ENCODE peak calls at places on chromosomes 7 and 10, in five cellular contexts. Q is heart right ventricle, P is endodermal cell, Z is upper lobe of right lung, J is left ventricle myocardium inferior. Y is an unnamed sample. For H3K36me3, the result is how much of the 10 kb centered on the place peaks cover.

GRCh38 chr7:92646966-92647625 is 56.9 kb upstream of the FAM133B start:
- DNase-seq in Q (no peak), P (no peak), Z (no peak), J (no peak), Y (no peak)

GRCh38 chr10:131198401-131198800 is 113.1 kb downstream of the TCERG1L start:
- DNase-seq in Q (no peak), P (peak), Z (peak), J (no peak), Y (no peak)

GRCh38 chr10:53045315-53045714 is 272.7 kb upstream of the MBL2 start:
- DNase-seq in Q (no peak), P (no peak), Z (no peak), J (no peak), Y (no peak)

GRCh38 chr7:6278749-6279310 is 6.4 kb upstream of the CYTH3 start:
- DNase-seq in Q (no peak), P (peak), Z (no peak), J (no peak), Y (no peak)

GRCh38 chr7:93799750-93800357 is 90.7 kb downstream of the TFPI2 start:
- DNase-seq in Q (no peak), P (no peak), Z (no peak), J (no peak), Y (no peak)

GRCh38 chr10:1403508-1404230 is 333.7 kb downstream of the ADARB2 start:
- DNase-seq in Q (no peak), P (peak), Z (no peak), J (no peak), Y (no peak)

GRCh38 chr7:139133335-139134139 is 24.0 kb upstream of the ZC3HAV1 start:
- DNase-seq in Q (peak), P (peak), Z (peak), J (peak), Y (peak)

GRCh38 chr7:11177793-11178192 is 204.1 kb downstream of the PHF14 start:
- DNase-seq in Q (no peak), P (no peak), Z (no peak), J (no peak), Y (no peak)

GRCh38 chr10:104816501-104816900 is 175.4 kb downstream of the SORCS3 start:
- DNase-seq in Q (no peak), P (no peak), Z (no peak), J (no peak), Y (no peak)

GRCh38 chr10:123945506-123945905 is 53.9 kb upstream of the CPXM2 start:
- DNase-seq in Q (no peak), P (no peak), Z (no peak), J (no peak), Y (no peak)

GRCh38 chr10:97095701-97096300 is 90.0 kb downstream of the SLIT1 start:
- DNase-seq in Q (no peak), P (peak), Z (no peak), J (no peak), Y (no peak)

GRCh38 chr7:142177869-142178268 is 66.4 kb downstream of the MGAM2 start:
- DNase-seq in Q (no peak), P (no peak), Z (no peak), J (no peak), Y (no peak)

GRCh38 chr7:30922596-30922995 is 10.9 kb downstream of the AQP1 start:
- DNase-seq in Q (peak), P (peak), Z (peak), J (peak), Y (no peak)

GRCh38 chr10:67772894-67773511 is 65.0 kb downstream of the DNAJC12 start:
- DNase-seq in Q (no peak), P (no peak), Z (no peak), J (no peak), Y (no peak)

GRCh38 chr10:77332256-77332655 is 305.4 kb downstream of the KCNMA1 start:
- DNase-seq in Q (no peak), P (no peak), Z (no peak), J (no peak), Y (no peak)

GRCh38 chr7:101814996-101815825 is 2.2 kb upstream of the CUX1 start:
- DNase-seq in Q (peak), P (peak), Z (peak), J (peak), Y (no peak)

GRCh38 chr7:150405584-150406310 is 26.6 kb downstream of the ZNF775 start:
- DNase-seq in Q (no peak), P (peak), Z (no peak), J (no peak), Y (no peak)

GRCh38 chr7:143367972-143368371 is 5.5 kb upstream of the FAM131B start:
- DNase-seq in Q (no peak), P (no peak), Z (no peak), J (no peak), Y (no peak)

GRCh38 chr7:146129296-146129695 is 12.7 kb downstream of the CNTNAP2 start:
- DNase-seq in Q (no peak), P (no peak), Z (no peak), J (no peak), Y (no peak)

GRCh38 chr7:12066004-12066403 is 145.1 kb upstream of the TMEM106B start:
- DNase-seq in Q (no peak), P (no peak), Z (no peak), J (no peak), Y (no peak)

GRCh38 chr10:88227342-88228018 is 355.6 kb downstream of the RNLS start:
- DNase-seq in Q (peak), P (no peak), Z (no peak), J (peak), Y (no peak)

GRCh38 chr10:22779331-22780019 is 65.1 kb upstream of the PIP4K2A start:
- DNase-seq in Q (no peak), P (no peak), Z (no peak), J (no peak), Y (no peak)

GRCh38 chr10:6590100-6590499 is 10.0 kb upstream of the PRKCQ start:
- DNase-seq in Q (no peak), P (no peak), Z (no peak), J (no peak), Y (no peak)

GRCh38 chr7:116786791-116787443 is 75.5 kb upstream of the CAPZA2 start:
- DNase-seq in Q (peak), P (peak), Z (no peak), J (no peak), Y (no peak)

GRCh38 chr7:158227258-158227657 is 360.4 kb downstream of the PTPRN2 start:
- DNase-seq in Q (no peak), P (no peak), Z (no peak), J (no peak), Y (no peak)

GRCh38 chr10:13890233-13890616 is 303.5 kb downstream of the PRPF18 start:
- DNase-seq in Q (no peak), P (no peak), Z (no peak), J (no peak), Y (no peak)

GRCh38 chr7:132430863-132431822 is 145.1 kb downstream of the PLXNA4 start:
- DNase-seq in Q (peak), P (no peak), Z (no peak), J (no peak), Y (no peak)

GRCh38 chr10:86061301-86061873 is 305.2 kb downstream of the GRID1 start:
- DNase-seq in Q (no peak), P (no peak), Z (no peak), J (no peak), Y (no peak)

GRCh38 chr7:20172736-20173334 is 44.3 kb downstream of the MACC1 start:
- DNase-seq in Q (no peak), P (peak), Z (peak), J (no peak), Y (no peak)

GRCh38 chr7:17941171-17941490 is 837 bp upstream of the SNX13 start:
- DNase-seq in Q (no peak), P (no peak), Z (no peak), J (no peak), Y (no peak)

GRCh38 chr7:25424113-25424512 is 195.8 kb upstream of the NPVF start:
- DNase-seq in Q (no peak), P (peak), Z (no peak), J (no peak), Y (no peak)

DNA sequence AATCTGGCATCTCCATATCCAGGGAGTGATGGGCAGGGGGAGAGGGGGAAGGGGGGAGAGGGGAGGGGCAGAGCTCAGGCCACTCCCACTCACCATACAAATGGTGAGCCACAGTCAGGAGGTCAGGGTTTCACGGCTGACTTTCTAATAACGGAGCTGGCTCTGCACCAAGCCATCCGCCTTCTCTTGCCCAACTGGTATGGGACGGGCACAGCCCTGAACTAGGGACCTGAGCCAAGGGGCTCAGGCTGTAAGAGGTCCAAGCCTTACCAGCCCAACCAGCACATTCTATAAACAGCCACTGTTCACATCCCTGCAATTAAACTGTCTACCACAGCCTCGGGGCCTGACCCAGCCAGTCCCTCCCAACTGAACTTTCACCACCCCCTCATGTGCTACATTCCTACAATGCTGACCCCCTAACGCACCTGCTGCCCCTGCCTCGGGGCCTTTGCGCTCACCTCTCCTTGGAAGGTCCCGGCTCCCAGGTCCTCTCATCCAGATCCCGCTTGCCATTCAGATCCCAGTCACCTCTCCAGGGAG is 32.5 kb downstream of the RGS10 start:
- DNase-seq in Q (peak), P (no peak), Z (no peak), J (peak), Y (no peak)
- H3K36me3 ChIP-seq in Q (under half), P (under half), Z (under half), J (under half), Y (under half)

DNA sequence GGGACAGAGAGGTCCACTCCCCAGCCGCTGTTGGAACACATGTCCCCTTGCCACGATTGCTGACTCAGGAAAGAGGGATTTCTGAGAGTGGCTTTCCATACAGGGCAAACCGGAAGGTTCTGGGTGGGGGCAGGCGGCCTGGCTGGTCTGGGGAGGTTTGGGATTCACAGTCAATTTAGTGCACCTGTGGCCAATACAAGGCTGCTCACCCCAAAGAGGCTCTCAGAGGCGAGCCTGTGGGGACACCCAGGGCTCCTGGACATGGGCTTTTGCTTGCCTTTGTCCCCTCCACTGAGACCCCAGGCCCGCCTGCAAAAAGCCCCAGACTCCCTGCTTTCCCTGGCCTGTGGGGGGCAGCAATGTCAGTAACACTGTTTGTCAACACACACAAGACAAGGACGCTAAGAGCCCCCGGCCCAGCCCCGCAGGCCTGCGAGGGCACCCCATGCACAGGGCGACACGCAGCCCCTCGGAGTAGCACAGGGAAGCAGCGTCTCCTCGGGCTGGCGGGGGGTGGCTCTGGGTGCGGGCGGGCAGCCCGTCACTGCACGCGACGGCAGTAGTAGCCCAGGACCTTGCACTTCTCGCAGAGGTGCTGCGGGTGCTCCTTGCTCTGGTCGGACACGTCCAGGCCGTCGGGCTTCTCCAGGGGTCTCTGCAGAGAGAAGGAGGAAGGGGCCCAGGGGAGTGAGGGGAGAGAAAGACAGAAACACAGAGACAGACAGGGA is 38.7 kb downstream of the PPIF start:
- DNase-seq in Q (no peak), P (peak), Z (peak), J (peak), Y (no peak)
- TF ChIP-seq CTCF in Q (no peak), P (peak), Z (no peak), J (no peak), Y (no peak)

GRCh38 chr7:776992-777520 is 50.0 kb upstream of the PRKAR1B start:
- DNase-seq in Q (no peak), P (no peak), Z (no peak), J (no peak), Y (no peak)
- H3K36me3 ChIP-seq in Q (half or more), P (half or more), Z (under half), J (half or more), Y (under half)

GRCh38 chr7:144459635-144460034 is 56.1 kb upstream of the NOBOX start:
- DNase-seq in Q (no peak), P (no peak), Z (no peak), J (no peak), Y (no peak)

GRCh38 chr7:144452064-144452463 is 48.6 kb upstream of the NOBOX start:
- DNase-seq in Q (no peak), P (no peak), Z (no peak), J (no peak), Y (no peak)

GRCh38 chr7:144455040-144455404 is 51.5 kb upstream of the NOBOX start:
- DNase-seq in Q (no peak), P (no peak), Z (no peak), J (no peak), Y (no peak)

GRCh38 chr7:144454256-144455039 is 51.0 kb upstream of the NOBOX start:
- DNase-seq in Q (no peak), P (no peak), Z (no peak), J (no peak), Y (no peak)
- TF ChIP-seq CTCF in Q (peak), P (peak), Z (peak), J (peak), Y (peak)

GRCh38 chr10:95337354-95337753 is 46.6 kb upstream of the PDLIM1 start:
- DNase-seq in Q (no peak), P (no peak), Z (no peak), J (no peak), Y (no peak)

GRCh38 chr10:95337761-95338160 is 47.0 kb upstream of the PDLIM1 start:
- DNase-seq in Q (no peak), P (no peak), Z (no peak), J (no peak), Y (no peak)

GRCh38 chr10:95336702-95337101 is 45.9 kb upstream of the PDLIM1 start:
- DNase-seq in Q (no peak), P (peak), Z (no peak), J (no peak), Y (no peak)

GRCh38 chr10:95334793-95335120 is 44.0 kb upstream of the PDLIM1 start:
- DNase-seq in Q (no peak), P (no peak), Z (no peak), J (no peak), Y (no peak)

GRCh38 chr10:95335933-95336699 is 45.3 kb upstream of the PDLIM1 start:
- DNase-seq in Q (no peak), P (no peak), Z (no peak), J (no peak), Y (no peak)
- H3K36me3 ChIP-seq in Q (half or more), P (under half), Z (under half), J (half or more), Y (half or more)

GRCh38 chr10:102064868-102065560 is at the start of gene HPS6:
- DNase-seq in Q (peak), P (peak), Z (peak), J (peak), Y (peak)
- TF ChIP-seq CTCF in Q (peak), P (peak), Z (no peak), J (peak), Y (peak)

GRCh38 chr7:75977741-75978140 is 16.7 kb downstream of the TMEM120A start:
- DNase-seq in Q (peak), P (no peak), Z (no peak), J (peak), Y (no peak)
- H3K36me3 ChIP-seq in Q (half or more), P (under half), Z (half or more), J (under half), Y (under half)

GRCh38 chr7:102944241-102944640 is 31.4 kb downstream of the LRRC17 start:
- DNase-seq in Q (no peak), P (no peak), Z (no peak), J (no peak), Y (no peak)
- TF ChIP-seq CTCF in Q (no peak), P (no peak), Z (no peak), J (no peak), Y (no peak)